ENCODE peak calls at places on chromosomes 12 and 14, in nine cellular contexts. Q is activated gamma-delta T cell, S is choroid plexus epithelial cell, U is retina, V is RWPE1, T is caudate nucleus, X is AG09319, N is dorsolateral prefrontal cortex, Y is globus pallidus. B is an unnamed sample.

GRCh38 chr14:55267816-55268215 is 3.4 kb upstream of the FBXO34 start:
- DNase-seq in V (no peak), U (no peak), Y (no peak), S (peak), Q (no peak), N (no peak), X (no peak), T (no peak), B (no peak)

GRCh38 chr14:95071649-95072256 is 85.6 kb downstream of the DICER1 start:
- DNase-seq in S (no peak), N (no peak), U (peak), Y (no peak), X (no peak), Q (no peak), T (no peak), V (no peak), B (no peak)

GRCh38 chr12:55673638-55674037 is 34.1 kb downstream of the ITGA7 start:
- DNase-seq in X (no peak), Y (peak), Q (no peak), S (no peak), T (no peak), N (no peak), V (no peak), U (no peak), B (no peak)

GRCh38 chr14:74636424-74637183 is 24.6 kb upstream of the LTBP2 start:
- DNase-seq in S (peak), U (no peak), V (no peak), Q (no peak), T (no peak), X (no peak), N (no peak), Y (no peak), B (no peak)

GRCh38 chr12:70660620-70661219 is 23.5 kb upstream of the PTPRB start:
- DNase-seq in X (peak), N (no peak), Y (no peak), S (peak), T (no peak), Q (no peak), U (no peak), V (peak), B (no peak)

GRCh38 chr12:131223791-131224567 is 270.3 kb downstream of the ADGRD1 start:
- DNase-seq in S (no peak), U (no peak), Y (no peak), T (no peak), X (no peak), N (no peak), Q (no peak), V (peak), B (no peak)

GRCh38 chr14:102517412-102518062 is 8.0 kb upstream of the ANKRD9 start:
- DNase-seq in Y (no peak), S (no peak), T (no peak), U (peak), Q (no peak), X (no peak), V (no peak), N (peak), B (no peak)

GRCh38 chr12:118310320-118310719 is 62.4 kb downstream of the TAOK3 start:
- DNase-seq in U (no peak), S (no peak), V (no peak), N (no peak), T (no peak), Q (no peak), X (no peak), Y (no peak), B (no peak)

GRCh38 chr12:69936214-69936731 is 111.2 kb downstream of the MYRFL start:
- DNase-seq in V (no peak), S (no peak), X (no peak), N (peak), Q (no peak), U (no peak), Y (no peak), T (no peak), B (no peak)

GRCh38 chr14:90987140-90987539 is 73.3 kb downstream of the RPS6KA5 start:
- DNase-seq in U (no peak), S (no peak), X (no peak), T (no peak), V (no peak), Y (no peak), N (no peak), Q (no peak), B (no peak)

GRCh38 chr12:13044859-13045384 is 741 bp downstream of the FAM234B start:
- DNase-seq in Y (no peak), S (peak), V (peak), X (no peak), U (no peak), N (no peak), Q (no peak), T (no peak), B (no peak)

GRCh38 chr12:19847294-19848059 is 408.2 kb downstream of the AEBP2 start:
- DNase-seq in T (no peak), U (no peak), X (no peak), V (no peak), S (peak), N (no peak), Y (no peak), Q (no peak), B (no peak)

GRCh38 chr12:26046886-26047285 is 78.0 kb downstream of the BHLHE41 start:
- DNase-seq in N (no peak), V (no peak), Y (no peak), X (no peak), S (no peak), Q (no peak), T (no peak), U (no peak), B (no peak)

GRCh38 chr12:6684609-6685008 is 4.6 kb downstream of the ZNF384 start:
- DNase-seq in Q (no peak), U (peak), X (no peak), S (no peak), Y (no peak), N (peak), T (no peak), V (no peak), B (no peak)

GRCh38 chr12:24379038-24379437 is 429.6 kb upstream of the SOX5 start:
- DNase-seq in X (no peak), Q (no peak), N (no peak), Y (no peak), T (no peak), S (no peak), V (no peak), U (no peak), B (no peak)

B was measured in posterior cingulate gyrus.